ENCODE peak calls at places on chromosomes 4 and X, in eight cellular contexts. Y is activated T-cell treated with anti-CD3 and anti-CD28 coated beads, Interleukin-2, amount 50 U/mL, for 4 hours; M is GM12878; R is A549; E is right cardiac atrium; K is left lung; B is heart right ventricle; U is activated CD4-positive, alpha-beta T cell treated with anti-CD3 and anti-CD28 coated beads for 36 hours. X is an unnamed sample.
A peak's percentile ranks its signal among the peaks of the same experiment; 100 is the strongest.

GRCh38 chrX:33339219-33339618 is 127.9 kb upstream of the DMD start:
- ATAC-seq in B (no peak), R (no peak), E (no peak), U (no peak), K (no peak), Y (no peak), M (no peak), X (no peak)

GRCh38 chr4:129821963-129822362 is 726.0 kb downstream of the C4orf33 start:
- ATAC-seq in K (no peak), E (no peak), U (no peak), B (no peak), Y (no peak), M (no peak), R (no peak), X (no peak)

GRCh38 chrX:43880439-43880838 is 1.8 kb downstream of the MAOB start:
- ATAC-seq in B (no peak), E (no peak), Y (peak; percentile 27), M (no peak), K (no peak), U (peak; percentile 19), R (no peak), X (no peak)

GRCh38 chr4:165379662-165380061 is 854 bp downstream of the CPE start:
- ATAC-seq in M (no peak), R (no peak), U (no peak), B (no peak), Y (no peak), E (peak; percentile 9), K (no peak), X (no peak)

GRCh38 chr4:4326136-4326535 is 36.1 kb downstream of the ZBTB49 start:
- ATAC-seq in R (no peak), U (no peak), M (no peak), E (no peak), K (no peak), B (no peak), Y (no peak), X (no peak)

GRCh38 chr4:28101583-28101982 is 1240.9 kb downstream of the STIM2 start:
- ATAC-seq in Y (no peak), R (no peak), B (no peak), U (no peak), E (no peak), M (no peak), K (no peak), X (no peak)

GRCh38 chrX:79138658-79139241 is 5.7 kb upstream of the GPR174 start:
- ATAC-seq in R (no peak), E (no peak), M (peak; percentile 95), K (no peak), Y (no peak), U (peak; percentile 30), B (no peak), X (peak; percentile 47)

GRCh38 chr4:757111-757510 is 51.5 kb downstream of the PCGF3 start:
- ATAC-seq in K (no peak), U (no peak), R (no peak), E (peak; percentile 24), Y (no peak), B (no peak), M (no peak), X (no peak)

GRCh38 chr4:99987681-99988080 is 37.6 kb upstream of the H2AZ1 start:
- ATAC-seq in Y (no peak), K (no peak), E (no peak), U (no peak), R (no peak), M (peak; percentile 8), B (no peak), X (no peak)

GRCh38 chrX:109707322-109707721 is 25.7 kb downstream of the ACSL4 start:
- ATAC-seq in K (peak; percentile 40), Y (no peak), R (no peak), E (no peak), U (no peak), M (no peak), B (no peak), X (no peak)

GRCh38 chrX:140180585-140180984 is 215.3 kb upstream of the CXorf66 start:
- ATAC-seq in R (no peak), B (no peak), Y (no peak), K (no peak), U (no peak), M (no peak), E (no peak), X (no peak)

GRCh38 chr4:75172551-75172950 is 239.6 kb downstream of the PARM1 start:
- ATAC-seq in B (no peak), K (no peak), Y (no peak), U (no peak), R (no peak), E (no peak), M (peak; percentile 94), X (no peak)

GRCh38 chr4:121253961-121254360 is 89.8 kb upstream of the TNIP3 start:
- ATAC-seq in M (peak; percentile 61), U (no peak), E (no peak), B (peak; percentile 29), K (no peak), Y (no peak), R (no peak), X (peak; percentile 19)

GRCh38 chrX:136529795-136530194 is 2.2 kb upstream of the VGLL1 start:
- ATAC-seq in Y (no peak), R (no peak), M (no peak), E (no peak), K (no peak), U (no peak), B (no peak), X (no peak)

GRCh38 chr4:133390198-133390855 is 241.2 kb downstream of the PCDH10 start:
- ATAC-seq in U (no peak), Y (no peak), E (no peak), K (no peak), R (no peak), M (no peak), B (no peak), X (no peak)

GRCh38 chr4:78513411-78513975 is 38.1 kb upstream of the ANXA3 start:
- ATAC-seq in R (no peak), M (no peak), K (no peak), U (no peak), Y (no peak), E (no peak), B (no peak), X (no peak)

GRCh38 chr4:3302164-3302785 is 9.5 kb downstream of the RGS12 start:
- ATAC-seq in E (no peak), U (peak; percentile 83), R (no peak), B (no peak), Y (peak; percentile 93), K (no peak), M (peak; percentile 88), X (peak; percentile 86)

GRCh38 chr4:118224239-118224829 is 128.5 kb downstream of the PRSS12 start:
- ATAC-seq in U (no peak), M (peak; percentile 71), B (no peak), K (peak; percentile 69), R (peak; percentile 56), Y (no peak), E (no peak), X (no peak)

GRCh38 chr4:185576918-185577591 is 41.7 kb upstream of the PDLIM3 start:
- ATAC-seq in B (peak; percentile 42), R (no peak), U (no peak), K (peak; percentile 51), E (peak; percentile 62), Y (no peak), M (no peak), X (no peak)

GRCh38 chrX:36957425-36958328 is 50.5 kb upstream of the FAM47C start:
- ATAC-seq in Y (no peak), M (no peak), K (peak; percentile 99), U (no peak), B (no peak), R (peak; percentile 94), E (peak; percentile 60), X (no peak)

GRCh38 chr4:123844374-123844773 is 447.8 kb downstream of the SPRY1 start:
- ATAC-seq in R (no peak), U (no peak), E (no peak), Y (no peak), K (no peak), B (no peak), M (no peak), X (no peak)

GRCh38 chr4:3111461-3111860 is 37.0 kb downstream of the HTT start:
- ATAC-seq in E (no peak), R (no peak), Y (no peak), M (no peak), B (no peak), K (no peak), U (no peak), X (no peak)

GRCh38 chr4:87838207-87838606 is 5.4 kb downstream of the MEPE start:
- ATAC-seq in U (no peak), K (no peak), B (no peak), R (peak; percentile 56), M (peak; percentile 49), E (no peak), Y (no peak), X (no peak)

GRCh38 chr4:53962516-53963225 is 101.7 kb downstream of the CHIC2 start:
- ATAC-seq in R (peak; percentile 43), Y (no peak), U (no peak), M (no peak), B (peak; percentile 61), K (peak; percentile 61), E (no peak), X (no peak)

GRCh38 chr4:53781614-53782467 is 190.6 kb upstream of the LNX1 start:
- ATAC-seq in R (peak; percentile 74), E (no peak), K (no peak), U (no peak), M (no peak), B (no peak), Y (no peak), X (no peak)

GRCh38 chrX:133394765-133395164 is 20.5 kb downstream of the GPC4 start:
- ATAC-seq in E (no peak), M (no peak), Y (no peak), B (no peak), U (no peak), R (no peak), K (no peak), X (no peak)

GRCh38 chr4:184420402-184420801 is 53.9 kb downstream of the IRF2 start:
- ATAC-seq in B (no peak), U (peak; percentile 47), M (peak; percentile 5), Y (peak; percentile 48), K (no peak), E (no peak), R (no peak), X (peak; percentile 64)

GRCh38 chr4:136939781-136940180 is 592.5 kb downstream of the PCDH18 start:
- ATAC-seq in U (no peak), B (no peak), M (no peak), R (no peak), K (no peak), Y (no peak), E (no peak), X (no peak)

GRCh38 chr4:66923081-66923865 is 622.0 kb downstream of the CENPC start:
- ATAC-seq in R (no peak), B (no peak), M (no peak), K (no peak), Y (no peak), U (no peak), E (no peak), X (no peak)

GRCh38 chr4:109864134-109864533 is 16.2 kb downstream of the LRIT3 start:
- ATAC-seq in K (no peak), U (no peak), R (no peak), E (no peak), Y (no peak), M (no peak), B (no peak), X (no peak)

GRCh38 chrX:33132569-33132968 is 78.8 kb downstream of the DMD start:
- ATAC-seq in B (no peak), Y (no peak), U (no peak), K (no peak), E (no peak), M (no peak), R (no peak), X (no peak)

X was measured in activated T-helper 17 cell treated with anti-CD3 and anti-CD28 coated beads, Interleukin-2, amount 50 U/mL, for 72 hours.